ENCODE peak calls at places on chromosomes 13 and 19, in six cellular contexts. P, O, R, N, J and K are unnamed samples. For H3K9me3, the result is how much of the 10 kb centered on the place peaks cover.

GRCh38 chr13:74128171-74128767 is 5.9 kb downstream of the KLF12 start:
- DNase-seq in P (no peak), O (no peak), R (peak), N (no peak), J (no peak), K (no peak)

GRCh38 chr19:30349131-30349730 is 23.0 kb upstream of the ZNF536 start:
- DNase-seq in P (no peak), O (no peak), R (no peak), N (no peak), J (no peak), K (no peak)

GRCh38 chr19:861756-862528 is 2.5 kb downstream of the CFD start:
- DNase-seq in P (peak), O (peak), R (no peak), N (no peak), J (no peak), K (peak)

GRCh38 chr19:51777570-51778460 is 16.8 kb downstream of the FPR2 start:
- DNase-seq in P (peak), O (peak), R (peak), N (no peak), J (peak), K (no peak)

GRCh38 chr19:45876411-45877197 is 9.3 kb downstream of the IRF2BP1 start:
- DNase-seq in P (no peak), O (no peak), R (peak), N (no peak), J (peak), K (no peak)

GRCh38 chr19:2043864-2044708 is 7.0 kb downstream of the MKNK2 start:
- DNase-seq in P (no peak), O (peak), R (no peak), N (peak), J (no peak), K (no peak)

GRCh38 chr13:64529874-64530485 is 2700.2 kb downstream of the PCDH9 start:
- DNase-seq in P (no peak), O (no peak), R (peak), N (no peak), J (no peak), K (no peak)

GRCh38 chr13:40355126-40355719 is 311.2 kb downstream of the FOXO1 start:
- DNase-seq in P (no peak), O (no peak), R (no peak), N (no peak), J (no peak), K (no peak)

GRCh38 chr19:43316591-43317319 is 36.7 kb upstream of the CD177 start:
- DNase-seq in P (no peak), O (no peak), R (peak), N (no peak), J (no peak), K (no peak)

GRCh38 chr13:107590556-107590955 is 624.8 kb downstream of the LIG4 start:
- DNase-seq in P (no peak), O (no peak), R (no peak), N (no peak), J (no peak), K (no peak)

GRCh38 chr13:38954844-38955243 is 35.8 kb downstream of the STOML3 start:
- DNase-seq in P (no peak), O (no peak), R (peak), N (no peak), J (no peak), K (no peak)

GRCh38 chr13:33272531-33273124 is 12.9 kb downstream of the STARD13 start:
- DNase-seq in P (no peak), O (no peak), R (no peak), N (no peak), J (no peak), K (no peak)

GRCh38 chr19:47726467-47726866 is 13.2 kb downstream of the EHD2 start:
- DNase-seq in P (peak), O (no peak), R (peak), N (no peak), J (no peak), K (no peak)

GRCh38 chr19:18282021-18282787 is 782 bp upstream of the JUND start:
- DNase-seq in P (no peak), O (no peak), R (no peak), N (no peak), J (no peak), K (no peak)

GRCh38 chr19:29964171-29964570 is 22.1 kb downstream of the URI1 start:
- DNase-seq in P (no peak), O (no peak), R (peak), N (no peak), J (no peak), K (no peak)

GRCh38 chr19:48819366-48819816 is 8.6 kb upstream of the BCAT2 start:
- DNase-seq in P (peak), O (no peak), R (peak), N (peak), J (peak), K (no peak)

GRCh38 chr19:40590464-40591265 is 10.5 kb upstream of the LTBP4 start:
- DNase-seq in P (no peak), O (no peak), R (no peak), N (no peak), J (no peak), K (no peak)

GRCh38 chr13:96243371-96243770 is 153.5 kb downstream of the HS6ST3 start:
- DNase-seq in P (no peak), O (no peak), R (no peak), N (no peak), J (no peak), K (no peak)

GRCh38 chr13:48505597-48506091 is 27.2 kb downstream of the RCBTB2 start:
- DNase-seq in P (no peak), O (peak), R (no peak), N (no peak), J (peak), K (no peak)

GRCh38 chr13:44015808-44016207 is 136.1 kb downstream of the LACC1 start:
- DNase-seq in P (no peak), O (no peak), R (peak), N (no peak), J (no peak), K (no peak)

GRCh38 chr13:28336193-28336657 is 158.7 kb downstream of the FLT1 start:
- DNase-seq in P (no peak), O (no peak), R (no peak), N (no peak), J (peak), K (no peak)

GRCh38 chr13:78054152-78054551 is 135.5 kb upstream of the EDNRB start:
- DNase-seq in P (no peak), O (no peak), R (no peak), N (no peak), J (no peak), K (no peak)
- H3K9me3 ChIP-seq in P (under half), O (under half), R (under half), N (under half), J (under half), K (under half)

DNA sequence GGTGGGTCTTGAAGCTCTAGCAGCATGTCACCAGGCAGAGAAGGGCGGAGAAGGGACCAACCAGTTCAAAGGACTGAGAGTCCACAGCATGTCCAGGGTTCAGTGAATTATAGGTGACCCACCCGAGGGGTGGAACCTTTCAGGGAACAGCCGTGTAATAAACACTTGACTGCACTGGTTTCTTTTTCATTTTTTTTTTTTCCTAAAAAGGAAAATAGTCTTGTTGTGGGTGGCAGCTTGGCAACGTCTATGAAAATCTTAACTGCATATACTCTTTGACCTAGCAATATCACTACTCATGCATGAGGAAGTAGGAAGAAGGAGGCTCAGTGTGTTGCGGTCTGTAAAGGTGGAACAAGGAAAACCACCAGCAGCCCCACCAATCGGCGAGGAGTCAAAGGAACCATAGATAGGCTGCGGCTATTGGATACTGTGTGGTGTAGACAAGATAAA is 13.0 kb upstream of the MYH14 start:
- DNase-seq in P (no peak), O (no peak), R (no peak), N (no peak), J (no peak), K (no peak)
- H3K9me3 ChIP-seq in P (under half), O (under half), R (under half), N (under half), J (under half), K (under half)

GRCh38 chr19:23343434-23344010 is 51.7 kb downstream of the ZNF91 start:
- DNase-seq in P (no peak), O (no peak), R (no peak), N (no peak), J (no peak), K (no peak)

GRCh38 chr19:23351806-23352205 is 43.5 kb downstream of the ZNF91 start:
- DNase-seq in P (no peak), O (no peak), R (no peak), N (no peak), J (no peak), K (no peak)

GRCh38 chr19:23345838-23346237 is 49.4 kb downstream of the ZNF91 start:
- DNase-seq in P (no peak), O (no peak), R (no peak), N (no peak), J (no peak), K (no peak)

GRCh38 chr19:23346696-23347095 is 48.6 kb downstream of the ZNF91 start:
- DNase-seq in P (no peak), O (no peak), R (no peak), N (no peak), J (no peak), K (no peak)
- H3K9me3 ChIP-seq in P (under half), O (half or more), R (under half), N (half or more), J (half or more), K (under half)

DNA sequence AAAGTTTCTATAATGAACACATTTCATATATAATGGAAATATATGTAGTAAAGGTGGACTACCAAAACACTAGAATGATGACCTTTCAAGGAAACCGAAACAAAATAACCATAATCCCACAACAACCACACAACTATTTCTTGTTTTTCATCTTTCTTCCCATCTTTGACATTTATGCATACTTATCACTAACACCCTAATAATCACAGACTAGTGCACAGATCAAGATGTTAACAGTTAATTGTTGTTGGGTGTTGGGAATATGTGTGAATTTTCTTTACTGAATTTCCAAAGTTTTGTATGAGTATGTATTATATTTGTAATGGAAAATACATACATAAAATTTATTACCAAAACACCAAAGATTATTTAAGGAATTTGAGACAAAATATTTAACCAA is 30.3 kb downstream of the PEG3 start:
- DNase-seq in P (no peak), O (no peak), R (no peak), N (no peak), J (no peak), K (no peak)
- H3K9me3 ChIP-seq in P (under half), O (under half), R (under half), N (under half), J (under half), K (under half)

DNA sequence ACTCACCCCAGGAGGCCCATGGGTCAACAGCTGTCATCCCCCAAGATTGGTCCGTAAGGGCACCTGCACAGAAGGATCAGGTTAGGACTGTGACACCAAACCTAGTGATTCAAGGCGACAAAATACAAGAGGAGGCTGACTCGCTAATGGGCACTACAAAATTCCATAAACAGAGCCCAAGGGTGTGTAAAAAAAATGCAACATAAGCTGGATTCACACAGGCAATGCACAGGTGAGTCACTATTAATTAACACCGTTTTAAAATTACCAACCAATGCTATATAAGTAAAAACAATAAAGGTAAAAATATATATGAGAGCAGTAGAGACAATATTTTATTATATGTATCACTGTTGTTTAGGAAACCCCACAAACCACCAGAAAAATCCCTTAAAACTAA is 1.9 kb downstream of the ZNF606 start:
- DNase-seq in P (no peak), O (no peak), R (no peak), N (no peak), J (no peak), K (no peak)
- H3K9me3 ChIP-seq in P (under half), O (under half), R (under half), N (under half), J (under half), K (under half)